ENCODE peak calls at places on chromosomes 6 and 20, in ten cellular contexts. H is cardiac fibroblast, T is breast epithelium, Z is adrenal gland, X is neural progenitor cell, Q is lower lobe of right lung, Y is colonic mucosa, P is fibroblast of lung, U is cardiac muscle cell, F is psoas muscle. G is an unnamed sample.

GRCh38 chr20:34824861-34825529 is 456 bp downstream of the NCOA6 start:
- DNase-seq in Q (peak), F (peak), X (peak), P (peak), Y (peak), U (peak), H (peak), Z (peak), T (peak), G (peak)

GRCh38 chr6:135411339-135411738 is 86.2 kb downstream of the AHI1 start:
- DNase-seq in P (no peak), U (no peak), Q (no peak), X (no peak), H (peak), Y (no peak), T (no peak), Z (no peak), F (no peak), G (no peak)

GRCh38 chr20:11373391-11373790 is 544.3 kb upstream of the BTBD3 start:
- DNase-seq in Q (no peak), P (peak), H (peak), F (peak), X (no peak), Z (no peak), U (peak), Y (no peak), T (no peak), G (no peak)

GRCh38 chr6:140071115-140071514 is 696.7 kb upstream of the CITED2 start:
- DNase-seq in Y (no peak), F (no peak), T (no peak), Z (no peak), P (peak), X (no peak), Q (no peak), H (peak), U (no peak), G (peak)

GRCh38 chr6:119024111-119024510 is 54.4 kb downstream of the FAM184A start:
- DNase-seq in Z (no peak), H (no peak), Y (no peak), F (no peak), Q (no peak), U (no peak), P (no peak), X (peak), T (no peak), G (no peak)

GRCh38 chr6:161536141-161536735 is 262.4 kb upstream of the AGPAT4 start:
- DNase-seq in T (no peak), Q (no peak), F (no peak), H (no peak), X (peak), Z (no peak), Y (no peak), U (no peak), P (no peak), G (no peak)

GRCh38 chr6:139757766-139758655 is 383.6 kb upstream of the CITED2 start:
- DNase-seq in Q (no peak), U (no peak), T (no peak), P (peak), Z (no peak), Y (no peak), F (no peak), X (no peak), H (peak), G (peak)

GRCh38 chr20:17543531-17543961 is 12.4 kb upstream of the BFSP1 start:
- DNase-seq in P (peak), U (no peak), H (peak), Q (no peak), F (no peak), Z (no peak), Y (no peak), X (no peak), T (no peak), G (peak)

GRCh38 chr6:142794424-142794823 is 150.6 kb downstream of the HIVEP2 start:
- DNase-seq in Q (no peak), P (no peak), Z (no peak), F (no peak), T (no peak), H (no peak), Y (no peak), U (no peak), X (no peak), G (no peak)

GRCh38 chr6:119110601-119111548 is 32.4 kb upstream of the FAM184A start:
- DNase-seq in F (no peak), Y (peak), P (peak), T (peak), U (peak), H (peak), Q (no peak), X (peak), Z (peak), G (peak)

GRCh38 chr20:49647509-49647908 is 66.2 kb downstream of the B4GALT5 start:
- DNase-seq in T (no peak), P (peak), Z (no peak), Y (no peak), U (no peak), H (no peak), F (no peak), X (no peak), Q (no peak), G (peak)

GRCh38 chr20:63695419-63696310 is 787 bp upstream of the TNFRSF6B start:
- DNase-seq in T (no peak), Z (peak), H (no peak), P (no peak), Y (no peak), Q (no peak), U (no peak), X (no peak), F (peak), G (no peak)

GRCh38 chr20:46773680-46774079 is 64.2 kb downstream of the SLC2A10 start:
- DNase-seq in U (no peak), X (no peak), P (no peak), Z (no peak), F (no peak), H (no peak), Q (no peak), T (no peak), Y (no peak), G (no peak)

GRCh38 chr20:31877684-31878083 is 7.2 kb downstream of the TTLL9 start:
- DNase-seq in P (no peak), Z (no peak), F (no peak), H (no peak), Q (no peak), T (no peak), Y (no peak), X (no peak), U (no peak), G (no peak)

GRCh38 chr20:38935285-38935684 is 9.1 kb downstream of the FAM83D start:
- DNase-seq in U (no peak), T (no peak), Y (no peak), Q (no peak), P (no peak), X (no peak), H (peak), Z (no peak), F (no peak), G (peak)

GRCh38 chr20:47818466-47818865 is 33.2 kb upstream of the SULF2 start:
- DNase-seq in P (no peak), T (no peak), Z (no peak), U (no peak), Y (no peak), Q (no peak), X (no peak), F (no peak), H (no peak), G (no peak)

GRCh38 chr20:58485326-58485725 is 29.9 kb downstream of the APCDD1L start:
- DNase-seq in X (no peak), U (no peak), F (no peak), Z (no peak), Q (no peak), H (no peak), P (no peak), Y (no peak), T (no peak), G (no peak)

GRCh38 chr6:100677240-100677639 is 203.9 kb downstream of the ASCC3 start:
- DNase-seq in Z (no peak), Q (no peak), P (no peak), X (no peak), H (no peak), T (no peak), F (no peak), Y (no peak), U (no peak), G (no peak)

GRCh38 chr6:24127316-24127715 is 1.3 kb downstream of the NRSN1 start:
- DNase-seq in P (no peak), F (no peak), Q (no peak), H (no peak), Z (no peak), Y (no peak), X (no peak), T (no peak), U (no peak), G (no peak)

GRCh38 chr20:59678286-59678685 is 73.9 kb downstream of the PHACTR3 start:
- DNase-seq in X (no peak), Q (no peak), U (no peak), F (no peak), P (no peak), T (no peak), H (no peak), Y (no peak), Z (no peak), G (no peak)

GRCh38 chr20:40993794-40994540 is 34.7 kb upstream of the TOP1 start:
- DNase-seq in P (no peak), Y (no peak), Q (no peak), T (no peak), F (no peak), U (no peak), H (no peak), Z (no peak), X (no peak), G (peak)

GRCh38 chr6:13586936-13587542 is 12.6 kb downstream of the SIRT5 start:
- DNase-seq in Q (no peak), X (no peak), H (peak), Z (no peak), F (no peak), P (peak), U (no peak), Y (no peak), T (no peak), G (peak)

DNA sequence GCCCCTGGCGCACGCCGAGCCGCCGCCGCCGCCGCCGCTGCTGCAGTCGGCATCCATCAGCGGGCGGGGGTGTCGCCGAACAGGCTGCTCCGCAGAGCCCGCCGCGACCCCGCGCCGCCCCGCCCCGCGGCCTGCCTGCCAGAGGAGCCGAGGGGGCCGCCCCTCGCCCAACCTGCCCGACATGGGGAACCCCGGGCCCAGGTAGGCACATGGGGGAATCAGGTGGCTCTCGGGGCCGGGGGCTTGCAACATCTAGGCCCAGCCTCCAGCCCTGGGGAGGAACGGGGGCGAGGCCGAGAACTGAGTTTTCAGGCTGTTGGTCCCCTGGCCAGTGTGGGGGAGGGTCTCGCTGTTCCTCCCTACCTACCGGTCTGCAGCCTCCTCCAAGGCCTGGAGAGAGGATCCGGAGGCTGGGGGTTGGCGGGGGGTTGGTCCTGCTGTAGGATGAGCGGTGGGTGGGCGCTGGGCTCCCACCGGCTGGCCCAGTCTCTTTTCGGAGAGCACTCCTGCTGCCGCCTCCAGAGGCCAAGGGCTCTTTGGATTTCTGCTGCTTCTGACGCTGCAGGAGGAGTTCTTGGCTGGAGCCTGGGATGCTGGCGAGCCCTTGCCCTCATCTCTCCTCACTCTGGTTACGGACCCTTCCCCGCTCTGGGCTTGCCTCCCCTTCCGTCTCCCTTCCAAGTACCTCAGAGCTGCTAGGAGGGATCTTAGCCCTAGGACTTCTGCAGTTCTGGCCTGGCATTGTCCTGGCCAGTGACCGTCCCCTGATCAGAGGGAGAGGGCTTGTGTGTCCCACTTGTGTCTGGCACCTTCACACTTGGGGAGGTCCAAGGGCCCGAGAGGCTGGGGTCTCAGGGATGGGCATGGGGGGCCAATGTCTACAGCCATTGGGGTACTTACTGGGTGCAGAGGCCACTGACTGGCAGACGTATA is at the start of gene EPB41L1:
- DNase-seq in P (no peak), F (no peak), U (peak), Z (peak), X (peak), Y (no peak), Q (peak), H (peak), T (no peak), G (no peak)
- H3K4me3 ChIP-seq in P (peak), F (peak), U (peak), Z (peak), X (peak), Y (peak), Q (peak), H (peak), T (peak), G (peak)

GRCh38 chr6:107421696-107422256 is 37.6 kb downstream of the PDSS2 start:
- DNase-seq in H (no peak), Q (no peak), P (no peak), Z (no peak), F (no peak), U (no peak), T (no peak), X (no peak), Y (no peak), G (no peak)

GRCh38 chr6:107419747-107420146 is 39.6 kb downstream of the PDSS2 start:
- DNase-seq in X (no peak), Q (no peak), T (no peak), F (no peak), U (no peak), Z (no peak), P (peak), H (peak), Y (no peak), G (peak)

GRCh38 chr6:107418118-107418517 is 41.2 kb downstream of the PDSS2 start:
- DNase-seq in Z (no peak), U (no peak), P (no peak), T (no peak), H (peak), Y (no peak), Q (no peak), F (no peak), X (peak), G (no peak)

DNA sequence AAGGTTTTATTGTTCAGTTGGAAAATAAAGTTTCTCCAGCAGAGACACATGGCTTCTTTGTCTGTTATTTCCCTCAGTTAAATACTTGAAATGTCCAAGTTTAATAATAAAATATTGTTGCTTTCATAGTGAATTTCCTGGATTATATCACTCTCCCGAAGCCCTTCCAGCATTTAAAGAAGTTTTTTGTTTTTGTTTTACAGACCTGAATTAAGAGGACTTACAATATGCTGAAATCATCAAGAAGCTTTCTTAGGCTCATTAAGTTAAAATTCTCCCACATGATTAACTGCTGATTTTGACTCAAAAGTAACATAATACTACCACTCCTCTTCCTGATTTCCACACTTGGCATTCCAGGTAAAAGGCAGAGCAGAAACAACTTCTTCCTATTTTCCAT is 35.9 kb downstream of the PDSS2 start:
- DNase-seq in H (no peak), Z (no peak), U (no peak), P (no peak), Q (no peak), T (no peak), Y (no peak), X (no peak), F (no peak), G (no peak)
- TF ChIP-seq CTCF in H (no peak), Z (no peak), U (no peak), P (no peak), Q (no peak), T (no peak), Y (no peak), X (no peak), F (no peak), G (no peak)

GRCh38 chr6:166954118-166954713 is 2.1 kb downstream of the RNASET2 start:
- DNase-seq in F (no peak), Z (no peak), H (no peak), T (no peak), X (no peak), P (no peak), Y (peak), Q (no peak), U (no peak), G (no peak)
- H3K4me3 ChIP-seq in F (no peak), Z (no peak), H (no peak), T (no peak), X (no peak), P (no peak), Y (no peak), Q (no peak), U (no peak), G (no peak)

GRCh38 chr6:93105017-93105416 is 314.3 kb downstream of the EPHA7 start:
- DNase-seq in F (no peak), X (no peak), Q (no peak), H (peak), U (no peak), Z (no peak), Y (no peak), P (peak), T (no peak), G (no peak)

GRCh38 chr6:93104195-93104817 is 315.1 kb downstream of the EPHA7 start:
- DNase-seq in U (no peak), P (no peak), F (no peak), Y (no peak), H (no peak), Q (no peak), Z (no peak), X (peak), T (no peak), G (no peak)
- TF ChIP-seq CTCF in U (no peak), P (no peak), F (no peak), Y (no peak), H (no peak), Q (no peak), Z (no peak), X (no peak), T (no peak), G (no peak)